ENCODE peak calls at places on chromosomes 11 and 22, in eight cellular contexts. One of them, this sample, is unnamed.

GRCh38 chr11:3152471-3153110 is 12.5 kb downstream of the OSBPL5 start:
- DNase-seq in GM06990: no peak
- DNase-seq in cardiac muscle cell: peak
- DNase-seq in ovary: no peak
- DNase-seq in HepG2: no peak
- DNase-seq in AG09319: no peak
- DNase-seq in progenitor cell of endocrine pancreas: no peak
- DNase-seq in A549: no peak
- DNase-seq in this sample: no peak

GRCh38 chr22:17213976-17214375 is 5.3 kb downstream of the ADA2 start:
- DNase-seq in HepG2: peak
- DNase-seq in cardiac muscle cell: peak
- DNase-seq in ovary: no peak
- DNase-seq in progenitor cell of endocrine pancreas: no peak
- DNase-seq in A549: no peak
- DNase-seq in GM06990: no peak
- DNase-seq in AG09319: no peak
- DNase-seq in this sample: no peak

GRCh38 chr11:11450744-11451362 is 97.8 kb upstream of the CSNK2A3 start:
- DNase-seq in cardiac muscle cell: peak
- DNase-seq in ovary: no peak
- DNase-seq in AG09319: no peak
- DNase-seq in GM06990: no peak
- DNase-seq in progenitor cell of endocrine pancreas: no peak
- DNase-seq in A549: no peak
- DNase-seq in HepG2: no peak
- DNase-seq in this sample: no peak

GRCh38 chr11:29333993-29334780 is 682.6 kb downstream of the KCNA4 start:
- DNase-seq in GM06990: no peak
- DNase-seq in cardiac muscle cell: peak
- DNase-seq in AG09319: no peak
- DNase-seq in A549: peak
- DNase-seq in progenitor cell of endocrine pancreas: no peak
- DNase-seq in HepG2: peak
- DNase-seq in ovary: no peak
- DNase-seq in this sample: peak

GRCh38 chr11:42249401-42249800 is 789.9 kb upstream of the LRRC4C start:
- DNase-seq in GM06990: no peak
- DNase-seq in ovary: no peak
- DNase-seq in HepG2: no peak
- DNase-seq in cardiac muscle cell: peak
- DNase-seq in A549: no peak
- DNase-seq in AG09319: no peak
- DNase-seq in progenitor cell of endocrine pancreas: no peak
- DNase-seq in this sample: no peak

GRCh38 chr11:119607726-119608125 is 121.3 kb downstream of the NECTIN1 start:
- DNase-seq in cardiac muscle cell: no peak
- DNase-seq in ovary: no peak
- DNase-seq in progenitor cell of endocrine pancreas: no peak
- DNase-seq in A549: no peak
- DNase-seq in AG09319: no peak
- DNase-seq in GM06990: no peak
- DNase-seq in HepG2: no peak
- DNase-seq in this sample: no peak

GRCh38 chr22:41563051-41563711 is 2.4 kb downstream of the CSDC2 start:
- DNase-seq in ovary: peak
- DNase-seq in A549: peak
- DNase-seq in AG09319: no peak
- DNase-seq in GM06990: no peak
- DNase-seq in cardiac muscle cell: peak
- DNase-seq in progenitor cell of endocrine pancreas: no peak
- DNase-seq in HepG2: peak
- DNase-seq in this sample: no peak

GRCh38 chr11:117586392-117586791 is 210.6 kb downstream of the DSCAML1 start:
- DNase-seq in ovary: no peak
- DNase-seq in HepG2: no peak
- DNase-seq in A549: no peak
- DNase-seq in GM06990: no peak
- DNase-seq in cardiac muscle cell: no peak
- DNase-seq in progenitor cell of endocrine pancreas: no peak
- DNase-seq in AG09319: no peak
- DNase-seq in this sample: no peak

GRCh38 chr22:34845391-34845790 is 220.6 kb upstream of the ISX start:
- DNase-seq in AG09319: no peak
- DNase-seq in cardiac muscle cell: no peak
- DNase-seq in progenitor cell of endocrine pancreas: no peak
- DNase-seq in GM06990: no peak
- DNase-seq in A549: no peak
- DNase-seq in ovary: no peak
- DNase-seq in HepG2: no peak
- DNase-seq in this sample: no peak

GRCh38 chr22:34842630-34843029 is 223.3 kb upstream of the ISX start:
- DNase-seq in progenitor cell of endocrine pancreas: no peak
- DNase-seq in HepG2: no peak
- DNase-seq in GM06990: no peak
- DNase-seq in A549: no peak
- DNase-seq in cardiac muscle cell: no peak
- DNase-seq in ovary: no peak
- DNase-seq in AG09319: no peak
- DNase-seq in this sample: no peak

GRCh38 chr22:34841911-34842310 is 224.0 kb upstream of the ISX start:
- DNase-seq in GM06990: no peak
- DNase-seq in cardiac muscle cell: no peak
- DNase-seq in progenitor cell of endocrine pancreas: no peak
- DNase-seq in AG09319: no peak
- DNase-seq in HepG2: no peak
- DNase-seq in A549: no peak
- DNase-seq in ovary: no peak
- DNase-seq in this sample: no peak

GRCh38 chr22:34847072-34847471 is 218.9 kb upstream of the ISX start:
- DNase-seq in AG09319: no peak
- DNase-seq in GM06990: no peak
- DNase-seq in A549: no peak
- DNase-seq in HepG2: no peak
- DNase-seq in progenitor cell of endocrine pancreas: no peak
- DNase-seq in cardiac muscle cell: no peak
- DNase-seq in ovary: no peak
- DNase-seq in this sample: peak

GRCh38 chr22:34841321-34841901 is 224.5 kb upstream of the ISX start:
- DNase-seq in AG09319: no peak
- DNase-seq in A549: no peak
- DNase-seq in progenitor cell of endocrine pancreas: no peak
- DNase-seq in HepG2: no peak
- DNase-seq in GM06990: no peak
- DNase-seq in ovary: no peak
- DNase-seq in cardiac muscle cell: no peak
- DNase-seq in this sample: no peak
- TF ChIP-seq CTCF in AG09319: no peak
- TF ChIP-seq CTCF in A549: no peak
- TF ChIP-seq CTCF in progenitor cell of endocrine pancreas: no peak
- TF ChIP-seq CTCF in HepG2: no peak
- TF ChIP-seq CTCF in GM06990: no peak
- TF ChIP-seq CTCF in ovary: no peak
- TF ChIP-seq CTCF in cardiac muscle cell: no peak
- TF ChIP-seq CTCF in this sample: no peak

DNA sequence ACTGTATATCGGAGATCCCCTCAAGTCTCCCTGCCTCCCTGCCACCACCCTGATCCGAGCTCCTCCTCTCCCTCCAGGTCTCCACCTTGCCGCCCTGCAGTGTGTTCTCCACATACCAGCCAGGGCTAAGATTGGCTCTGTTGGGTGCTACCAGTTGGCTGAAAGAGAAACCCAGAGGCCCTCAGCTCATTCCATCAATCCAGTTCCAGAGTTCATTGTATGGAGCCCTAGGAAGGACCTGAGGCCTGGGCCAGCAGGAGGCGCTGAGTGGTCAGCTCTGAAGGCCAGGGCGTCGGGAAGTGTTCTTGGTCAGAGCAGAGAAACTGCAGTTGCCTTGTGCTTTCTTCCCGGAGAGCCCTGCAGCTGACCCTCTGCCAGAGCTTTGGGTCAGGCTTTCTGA is 2.2 kb upstream of the TOP3B start:
- DNase-seq in cardiac muscle cell: peak
- DNase-seq in GM06990: no peak
- DNase-seq in ovary: no peak
- DNase-seq in A549: no peak
- DNase-seq in progenitor cell of endocrine pancreas: no peak
- DNase-seq in HepG2: no peak
- DNase-seq in AG09319: no peak
- DNase-seq in this sample: peak
- TF ChIP-seq CTCF in cardiac muscle cell: peak
- TF ChIP-seq CTCF in GM06990: peak
- TF ChIP-seq CTCF in ovary: no peak
- TF ChIP-seq CTCF in A549: no peak
- TF ChIP-seq CTCF in progenitor cell of endocrine pancreas: peak
- TF ChIP-seq CTCF in HepG2: peak
- TF ChIP-seq CTCF in AG09319: peak
- TF ChIP-seq CTCF in this sample: peak

DNA sequence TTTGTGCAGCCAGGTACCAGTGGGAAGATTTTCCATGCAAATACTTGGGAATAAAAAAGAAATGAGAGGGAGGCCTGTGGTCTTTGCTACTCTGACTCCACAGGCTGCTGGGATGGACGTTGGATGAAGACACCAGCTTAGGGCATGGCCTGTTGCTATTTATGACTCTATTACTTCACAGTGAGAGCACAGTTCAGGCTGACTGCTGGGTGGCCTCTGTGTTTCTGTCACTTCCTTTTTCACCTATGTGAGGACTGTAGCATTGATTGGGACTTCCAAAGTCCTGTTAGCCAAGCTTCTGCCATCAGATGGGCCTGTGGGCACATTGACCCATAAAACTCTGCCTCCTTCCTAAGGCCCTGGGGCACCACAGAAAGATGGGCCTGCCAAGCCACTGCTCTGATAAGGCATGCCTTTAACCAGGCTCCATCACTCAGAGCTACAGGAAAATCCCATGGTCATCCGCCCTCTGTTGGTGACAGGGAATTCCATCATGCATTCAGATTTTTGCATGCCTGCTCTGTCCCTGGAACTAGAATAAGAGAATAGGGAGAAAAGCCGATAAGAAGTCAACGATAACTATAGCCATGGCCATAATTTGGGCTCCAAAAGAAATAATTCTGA is 64.6 kb downstream of the KCNJ1 start:
- DNase-seq in progenitor cell of endocrine pancreas: no peak
- DNase-seq in AG09319: no peak
- DNase-seq in cardiac muscle cell: peak
- DNase-seq in HepG2: no peak
- DNase-seq in A549: peak
- DNase-seq in ovary: no peak
- DNase-seq in GM06990: no peak
- DNase-seq in this sample: no peak
- TF ChIP-seq CTCF in progenitor cell of endocrine pancreas: peak
- TF ChIP-seq CTCF in AG09319: peak
- TF ChIP-seq CTCF in cardiac muscle cell: peak
- TF ChIP-seq CTCF in HepG2: peak
- TF ChIP-seq CTCF in A549: no peak
- TF ChIP-seq CTCF in ovary: no peak
- TF ChIP-seq CTCF in GM06990: peak
- TF ChIP-seq CTCF in this sample: peak

DNA sequence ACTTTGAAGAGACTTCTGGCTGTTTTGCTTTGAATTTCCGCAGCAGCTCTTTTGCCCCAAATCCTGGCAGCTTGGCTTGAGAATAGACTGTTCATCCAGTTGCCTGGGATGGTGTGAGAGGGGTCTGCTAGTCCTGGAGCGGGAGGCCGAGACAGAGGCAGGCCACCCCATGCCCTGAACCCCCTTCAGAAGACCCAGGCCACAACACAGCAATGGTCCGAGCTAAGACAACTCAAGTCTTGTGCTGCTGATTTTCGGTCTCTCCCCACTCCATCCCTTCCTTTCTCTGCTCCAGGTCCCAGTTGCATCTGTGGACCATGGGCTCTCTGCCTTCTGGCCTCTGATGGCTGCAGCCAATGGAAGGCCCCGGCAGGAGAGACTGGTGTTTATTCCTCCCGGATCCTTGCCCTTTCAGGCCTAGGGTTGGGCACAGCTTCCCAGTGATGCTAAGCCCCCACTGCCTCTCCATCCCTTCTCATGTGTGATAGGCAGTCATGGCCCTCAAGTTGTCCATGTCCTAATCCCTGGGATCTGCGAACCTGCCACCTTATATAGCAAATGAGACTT is 31.9 kb upstream of the TP53I11 start:
- DNase-seq in HepG2: no peak
- DNase-seq in progenitor cell of endocrine pancreas: no peak
- DNase-seq in A549: no peak
- DNase-seq in AG09319: no peak
- DNase-seq in GM06990: no peak
- DNase-seq in ovary: no peak
- DNase-seq in cardiac muscle cell: no peak
- DNase-seq in this sample: no peak
- TF ChIP-seq CTCF in HepG2: no peak
- TF ChIP-seq CTCF in progenitor cell of endocrine pancreas: no peak
- TF ChIP-seq CTCF in A549: no peak
- TF ChIP-seq CTCF in AG09319: no peak
- TF ChIP-seq CTCF in GM06990: no peak
- TF ChIP-seq CTCF in ovary: no peak
- TF ChIP-seq CTCF in cardiac muscle cell: no peak
- TF ChIP-seq CTCF in this sample: no peak

GRCh38 chr11:72534859-72535547 is 100.7 kb upstream of the CLPB start:
- DNase-seq in ovary: no peak
- DNase-seq in cardiac muscle cell: no peak
- DNase-seq in AG09319: no peak
- DNase-seq in GM06990: no peak
- DNase-seq in HepG2: no peak
- DNase-seq in A549: no peak
- DNase-seq in progenitor cell of endocrine pancreas: no peak
- DNase-seq in this sample: no peak
- TF ChIP-seq CTCF in ovary: no peak
- TF ChIP-seq CTCF in cardiac muscle cell: no peak
- TF ChIP-seq CTCF in AG09319: no peak
- TF ChIP-seq CTCF in GM06990: peak
- TF ChIP-seq CTCF in HepG2: no peak
- TF ChIP-seq CTCF in A549: no peak
- TF ChIP-seq CTCF in progenitor cell of endocrine pancreas: peak
- TF ChIP-seq CTCF in this sample: no peak

GRCh38 chr11:61578819-61579218 is 2.1 kb downstream of the SYT7 start:
- DNase-seq in AG09319: no peak
- DNase-seq in ovary: no peak
- DNase-seq in GM06990: no peak
- DNase-seq in A549: no peak
- DNase-seq in cardiac muscle cell: no peak
- DNase-seq in HepG2: no peak
- DNase-seq in progenitor cell of endocrine pancreas: no peak
- DNase-seq in this sample: no peak

GRCh38 chr11:61579398-61580291 is 1.2 kb downstream of the SYT7 start:
- DNase-seq in GM06990: no peak
- DNase-seq in AG09319: no peak
- DNase-seq in cardiac muscle cell: no peak
- DNase-seq in ovary: no peak
- DNase-seq in progenitor cell of endocrine pancreas: no peak
- DNase-seq in A549: no peak
- DNase-seq in HepG2: no peak
- DNase-seq in this sample: no peak

GRCh38 chr11:61581030-61581928 is at the start of gene SYT7:
- DNase-seq in GM06990: peak
- DNase-seq in A549: peak
- DNase-seq in HepG2: peak
- DNase-seq in progenitor cell of endocrine pancreas: peak
- DNase-seq in cardiac muscle cell: peak
- DNase-seq in ovary: peak
- DNase-seq in AG09319: peak
- DNase-seq in this sample: peak

GRCh38 chr11:61581931-61582330 is 1.1 kb upstream of the SYT7 start:
- DNase-seq in progenitor cell of endocrine pancreas: no peak
- DNase-seq in A549: no peak
- DNase-seq in GM06990: no peak
- DNase-seq in HepG2: no peak
- DNase-seq in AG09319: no peak
- DNase-seq in cardiac muscle cell: no peak
- DNase-seq in ovary: no peak
- DNase-seq in this sample: no peak

GRCh38 chr11:61580292-61580888 is 486 bp downstream of the SYT7 start:
- DNase-seq in HepG2: no peak
- DNase-seq in A549: peak
- DNase-seq in GM06990: no peak
- DNase-seq in cardiac muscle cell: no peak
- DNase-seq in ovary: no peak
- DNase-seq in progenitor cell of endocrine pancreas: no peak
- DNase-seq in AG09319: no peak
- DNase-seq in this sample: no peak
- TF ChIP-seq CTCF in HepG2: peak
- TF ChIP-seq CTCF in A549: no peak
- TF ChIP-seq CTCF in GM06990: no peak
- TF ChIP-seq CTCF in cardiac muscle cell: no peak
- TF ChIP-seq CTCF in ovary: no peak
- TF ChIP-seq CTCF in progenitor cell of endocrine pancreas: peak
- TF ChIP-seq CTCF in AG09319: no peak
- TF ChIP-seq CTCF in this sample: no peak

This sample was measured in GM10248.